ENCODE peak calls at places on chromosome 12, in four cellular contexts. X is GM12878, U is HepG2, E is K562. H is an unnamed sample.

GRCh38 chr12:57151741-57152407 is 4.5 kb upstream of the LRP1-AS start:
- DNase-seq in X (no peak), U (no peak), E (no peak), H (no peak)

GRCh38 chr12:44837114-44837800 is 38.9 kb downstream of the NELL2 start:
- DNase-seq in X (no peak), U (no peak), E (no peak), H (no peak)

GRCh38 chr12:188910-189621 is 24.9 kb downstream of the SLC6A12 start:
- DNase-seq in X (no peak), U (no peak), E (peak), H (peak)

GRCh38 chr12:27822076-27822712 is 42.2 kb upstream of the MANSC4 start:
- DNase-seq in X (peak), U (no peak), E (peak), H (no peak)

GRCh38 chr12:90959538-90960139 is 4.7 kb upstream of the CCER1 start:
- DNase-seq in X (no peak), U (peak), E (peak), H (peak)

GRCh38 chr12:96889273-96889933 is 17.7 kb upstream of the NEDD1 start:
- DNase-seq in X (no peak), U (no peak), E (no peak), H (no peak)

GRCh38 chr12:91127751-91128150 is 16.5 kb upstream of the LUM start:
- DNase-seq in X (no peak), U (peak), E (no peak), H (no peak)

GRCh38 chr12:15001733-15002471 is 29.1 kb downstream of the PDE6H start:
- DNase-seq in X (no peak), U (peak), E (no peak), H (peak)

GRCh38 chr12:5784626-5785130 is 160.4 kb downstream of the ANO2 start:
- DNase-seq in X (no peak), U (no peak), E (no peak), H (no peak)

GRCh38 chr12:51923506-51924365 is 16.4 kb downstream of the ACVRL1 start:
- DNase-seq in X (no peak), U (no peak), E (peak), H (peak)

DNA sequence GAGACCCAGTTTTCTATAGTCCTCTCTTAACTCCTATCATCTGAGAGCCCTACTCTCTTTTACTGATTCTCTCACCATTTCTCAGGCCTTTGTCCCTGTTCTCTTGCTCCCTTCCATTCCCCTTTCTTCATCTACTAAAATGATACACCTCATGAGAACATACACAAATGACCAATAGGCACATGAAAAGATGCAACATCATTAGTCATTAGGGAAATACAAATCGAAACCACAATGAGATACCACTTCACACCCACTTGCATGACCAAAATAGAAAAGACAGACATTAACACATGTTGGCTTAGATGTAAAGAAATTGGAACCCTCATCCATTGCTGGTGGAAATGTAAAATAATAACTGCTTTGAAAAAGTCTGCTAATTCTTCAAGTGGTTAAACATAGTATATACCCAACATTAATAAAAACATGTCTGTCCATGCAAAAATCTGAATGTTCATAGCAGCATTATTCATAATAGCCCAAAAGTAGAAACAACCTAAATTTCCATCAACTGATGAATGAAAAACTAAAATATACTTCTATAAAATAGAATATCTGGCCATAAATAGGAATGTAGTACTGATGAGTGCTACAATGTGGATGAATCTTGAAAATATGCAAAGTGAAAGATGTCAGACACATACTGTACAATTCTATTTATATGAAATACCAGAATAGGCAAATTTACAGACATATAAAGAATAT is 66.0 kb downstream of the DENND5B start:
- DNase-seq in X (peak), U (no peak), E (no peak), H (no peak)
- TF ChIP-seq FOXK2 in X (no peak), U (no peak), E (no peak), H (no peak)

DNA sequence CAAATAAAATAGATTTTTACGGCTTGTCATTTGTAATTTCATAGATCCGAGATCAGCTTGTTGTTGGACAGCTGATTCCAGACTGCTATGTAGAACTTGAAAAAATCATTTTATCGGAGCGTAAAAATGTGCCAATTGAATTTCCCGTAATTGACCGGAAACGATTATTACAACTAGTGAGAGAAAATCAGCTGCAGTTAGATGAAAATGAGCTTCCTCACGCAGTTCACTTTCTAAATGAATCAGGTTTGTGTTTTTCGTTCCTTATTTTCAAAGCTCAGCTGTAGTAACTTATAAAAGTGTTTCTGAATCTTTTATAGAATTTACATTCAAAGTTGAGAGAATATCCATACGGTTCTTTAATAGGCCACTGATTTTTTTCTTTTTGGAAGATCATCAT is 89.1 kb downstream of the LRRK2 start:
- DNase-seq in X (peak), U (no peak), E (no peak), H (no peak)
- TF ChIP-seq FOXK2 in X (no peak), U (no peak), E (no peak), H (no peak)

GRCh38 chr12:120199595-120200306 is 1.2 kb downstream of the RPLP0 start:
- DNase-seq in X (no peak), U (no peak), E (peak), H (no peak)
- TF ChIP-seq FOXK2 in X (no peak), U (no peak), E (no peak), H (no peak)

DNA sequence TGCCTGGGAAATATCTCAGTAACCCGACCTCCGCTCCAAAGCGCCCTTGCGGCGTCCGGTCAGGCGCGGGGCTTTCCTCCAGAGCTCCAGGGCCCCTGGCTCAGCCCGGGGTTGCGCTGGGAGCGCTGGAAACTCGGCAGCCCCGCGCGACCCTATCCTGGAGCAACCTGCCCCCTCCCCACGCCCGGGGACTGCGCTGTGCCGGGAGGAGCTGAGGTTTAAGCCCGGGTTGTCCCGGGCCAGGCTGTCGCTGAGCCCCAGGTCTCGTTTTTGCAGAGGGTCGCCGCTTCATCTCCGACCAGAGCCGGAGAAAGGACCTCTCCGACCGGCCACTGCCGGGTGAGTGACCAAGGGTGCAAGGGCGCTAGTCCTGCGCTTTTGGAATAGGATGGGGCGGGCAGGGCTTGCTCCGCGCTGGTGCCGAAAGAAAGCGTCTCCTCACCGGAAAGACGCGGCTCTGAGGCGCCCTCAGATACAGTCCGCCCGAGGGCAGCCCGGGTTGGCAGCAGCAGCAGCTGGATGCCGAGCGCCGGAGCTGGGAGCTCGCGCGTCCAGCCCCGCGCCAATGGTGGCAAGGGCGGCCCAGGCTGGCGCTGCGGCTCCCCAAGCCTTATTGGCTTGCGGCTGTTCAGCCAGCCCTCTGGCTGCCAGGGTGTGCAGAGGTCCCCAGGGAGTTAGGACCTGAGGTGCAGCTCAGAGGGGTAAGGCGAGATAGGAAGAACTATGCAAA is 1.5 kb downstream of the SPX start:
- DNase-seq in X (peak), U (no peak), E (no peak), H (peak)
- TF ChIP-seq FOXK2 in X (no peak), U (no peak), E (no peak), H (no peak)

DNA sequence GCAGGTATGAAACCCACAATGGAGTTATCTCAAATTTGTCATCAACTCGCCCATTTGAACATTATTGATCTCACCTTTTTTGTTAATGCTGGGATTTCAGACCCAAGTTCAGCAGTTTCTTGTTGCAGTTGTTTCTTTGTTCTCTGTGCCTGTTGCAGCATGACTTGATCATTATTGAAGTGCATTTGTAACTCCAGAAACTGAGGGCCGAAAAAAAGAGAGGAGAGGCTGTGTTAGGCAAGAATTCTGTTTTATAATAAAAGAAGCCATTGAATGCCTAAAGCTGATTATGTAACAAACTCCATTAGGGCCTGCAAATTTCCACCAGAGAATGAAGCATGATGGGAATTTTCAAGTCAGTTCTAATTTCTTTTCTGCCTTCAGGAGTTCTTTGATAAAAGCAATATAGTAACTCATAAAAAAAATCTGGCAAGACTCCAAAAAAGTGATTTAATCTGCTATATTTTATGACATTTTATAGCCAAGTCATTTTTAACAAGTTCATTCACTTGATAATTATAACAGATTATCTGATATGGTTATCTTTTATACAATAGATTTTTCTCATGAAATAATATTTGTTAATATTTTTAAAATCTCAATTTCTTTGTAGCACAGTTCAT is 156.8 kb upstream of the RASSF8 start:
- DNase-seq in X (no peak), U (no peak), E (no peak), H (no peak)
- TF ChIP-seq FOXK2 in X (no peak), U (no peak), E (no peak), H (no peak)

GRCh38 chr12:68755536-68756243 is 9.7 kb downstream of the SLC35E3 start:
- DNase-seq in X (no peak), U (no peak), E (no peak), H (no peak)
- TF ChIP-seq FOXK2 in X (no peak), U (no peak), E (no peak), H (no peak)

DNA sequence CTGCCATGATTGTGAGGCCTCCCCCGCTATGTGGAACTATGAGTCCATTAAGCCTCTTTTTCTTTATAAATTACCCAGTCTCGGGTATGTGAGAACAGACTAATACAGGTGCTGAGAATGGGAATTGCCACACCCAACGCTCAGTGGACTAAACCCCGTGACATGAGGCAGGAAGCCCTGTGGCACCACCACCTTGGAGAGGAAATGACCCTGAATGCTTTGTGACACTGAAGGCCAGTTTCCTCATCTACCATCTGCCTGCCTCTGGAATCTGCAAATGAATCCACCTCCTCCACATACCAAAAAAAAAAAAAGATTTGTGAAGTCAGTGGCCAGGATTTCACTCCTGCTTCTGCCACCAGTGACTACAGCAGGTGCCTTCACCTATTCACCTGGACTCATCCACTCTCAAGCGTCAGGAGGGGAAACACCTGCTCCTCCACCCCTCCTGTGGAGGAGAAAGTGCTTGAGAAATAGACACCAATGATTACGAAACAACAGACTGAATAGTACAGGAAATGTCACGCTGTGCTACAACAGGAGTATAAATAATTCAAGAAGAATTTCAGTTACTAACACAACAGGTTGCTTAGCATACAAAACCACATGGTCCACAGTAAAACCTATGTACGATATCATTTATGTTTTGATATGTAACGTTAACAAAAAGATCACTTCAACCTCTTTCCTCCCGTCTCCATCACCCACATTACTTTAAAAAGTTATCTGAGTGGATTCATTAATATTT is 41.4 kb downstream of the NT5DC3 start:
- DNase-seq in X (no peak), U (peak), E (no peak), H (no peak)
- TF ChIP-seq FOXK2 in X (no peak), U (no peak), E (no peak), H (no peak)

GRCh38 chr12:19410211-19410610 is 29.1 kb upstream of the AEBP2 start:
- DNase-seq in X (no peak), U (no peak), E (no peak), H (no peak)

GRCh38 chr12:19411234-19412221 is 27.8 kb upstream of the AEBP2 start:
- DNase-seq in X (no peak), U (no peak), E (no peak), H (no peak)

GRCh38 chr12:19410639-19411184 is 28.6 kb upstream of the AEBP2 start:
- DNase-seq in X (no peak), U (no peak), E (no peak), H (no peak)

GRCh38 chr12:19412844-19413243 is 26.4 kb upstream of the AEBP2 start:
- DNase-seq in X (no peak), U (no peak), E (no peak), H (no peak)

GRCh38 chr12:19409376-19409775 is 29.9 kb upstream of the AEBP2 start:
- DNase-seq in X (no peak), U (no peak), E (no peak), H (no peak)
- TF ChIP-seq FOXK2 in X (no peak), U (no peak), E (no peak), H (no peak)

DNA sequence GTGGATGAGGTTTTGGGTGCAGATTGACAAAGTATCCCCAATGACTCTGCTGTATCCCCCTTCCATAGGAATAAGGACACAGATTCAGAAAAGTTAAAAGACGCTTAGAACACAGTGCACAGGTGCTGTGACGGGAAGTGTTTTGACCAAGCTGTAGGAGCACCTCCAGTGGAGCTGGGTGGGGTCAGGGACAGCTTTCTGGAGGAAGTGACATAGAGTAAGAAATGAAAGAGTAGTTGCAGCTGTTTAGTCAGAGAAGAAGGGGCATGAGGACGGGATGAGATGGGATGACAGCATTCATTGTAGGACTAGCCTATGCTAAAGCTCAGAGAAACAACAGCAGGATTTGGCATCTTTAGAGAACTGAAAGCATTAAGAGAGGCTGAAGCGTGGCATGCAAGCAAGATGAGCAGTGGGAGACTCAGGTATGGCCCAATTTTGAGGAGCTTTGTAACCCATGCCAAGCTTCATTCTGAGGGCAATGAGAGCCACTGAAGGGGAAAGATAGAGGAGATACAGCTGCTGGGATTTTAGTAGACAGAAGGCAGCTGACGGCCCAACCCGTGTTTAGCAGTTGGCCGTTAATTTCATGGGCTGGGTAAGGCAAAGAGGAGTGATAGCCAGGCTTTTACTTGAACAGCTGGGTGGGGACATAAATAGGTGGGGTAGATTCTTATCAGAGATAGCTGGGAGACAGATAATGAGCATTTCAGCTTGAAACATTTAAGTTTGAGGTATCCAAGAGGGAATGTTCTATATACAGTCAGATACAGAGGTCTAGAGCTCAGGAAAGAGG is 131.8 kb upstream of the KRAS start:
- DNase-seq in X (no peak), U (no peak), E (no peak), H (no peak)
- TF ChIP-seq FOXK2 in X (no peak), U (no peak), E (no peak), H (no peak)